ENCODE peak calls at places on chromosomes 11 and 22, in eight cellular contexts. U is heart left ventricle; D is CD4-positive, CD25-positive, alpha-beta regulatory T cell; S is mammary epithelial cell; G is ovary; F is pancreas; M is CD8-positive, alpha-beta memory T cell; Y is A673. K is an unnamed sample.
A peak's percentile ranks its signal among the peaks of the same experiment; 100 is the strongest.

GRCh38 chr11:3204141-3205015 is 14.2 kb downstream of the MRGPRG start:
- DNase-seq in U (no peak), D (no peak), S (no peak), G (no peak), F (peak; percentile 51), M (no peak), Y (no peak), K (no peak)

GRCh38 chr22:32538516-32538915 is 63.9 kb downstream of the FBXO7 start:
- DNase-seq in U (no peak), D (no peak), S (no peak), G (no peak), F (no peak), M (no peak), Y (no peak), K (no peak)

GRCh38 chr11:32437406-32438345 is 2.3 kb upstream of the WT1 start:
- DNase-seq in U (no peak), D (no peak), S (no peak), G (peak; percentile 52), F (no peak), M (no peak), Y (peak; percentile 85), K (no peak)

GRCh38 chr11:126522152-126522551 is 166.7 kb downstream of the ST3GAL4 start:
- DNase-seq in U (no peak), D (no peak), S (no peak), G (no peak), F (no peak), M (no peak), Y (no peak), K (no peak)

GRCh38 chr11:6621711-6622211 is 2.5 kb upstream of the TPP1 start:
- DNase-seq in U (no peak), D (no peak), S (no peak), G (no peak), F (no peak), M (no peak), Y (no peak), K (no peak)

GRCh38 chr11:110797453-110797852 is 85.2 kb upstream of the ARHGAP20 start:
- DNase-seq in U (no peak), D (no peak), S (peak; percentile 67), G (no peak), F (no peak), M (no peak), Y (no peak), K (no peak)

GRCh38 chr11:85742348-85742747 is 56.4 kb upstream of the CCDC89 start:
- DNase-seq in U (no peak), D (no peak), S (no peak), G (no peak), F (no peak), M (no peak), Y (no peak), K (no peak)

GRCh38 chr11:73372371-73372993 is 3.7 kb upstream of the RELT start:
- DNase-seq in U (no peak), D (no peak), S (no peak), G (no peak), F (no peak), M (no peak), Y (peak; percentile 38), K (no peak)

GRCh38 chr22:37214431-37215025 is 2.3 kb upstream of the SSTR3 start:
- DNase-seq in U (no peak), D (no peak), S (no peak), G (no peak), F (peak; percentile 27), M (no peak), Y (no peak), K (no peak)

GRCh38 chr11:104823638-104824037 is 74.6 kb downstream of the CASP12 start:
- DNase-seq in U (no peak), D (no peak), S (no peak), G (no peak), F (no peak), M (no peak), Y (peak; percentile 12), K (no peak)

DNA sequence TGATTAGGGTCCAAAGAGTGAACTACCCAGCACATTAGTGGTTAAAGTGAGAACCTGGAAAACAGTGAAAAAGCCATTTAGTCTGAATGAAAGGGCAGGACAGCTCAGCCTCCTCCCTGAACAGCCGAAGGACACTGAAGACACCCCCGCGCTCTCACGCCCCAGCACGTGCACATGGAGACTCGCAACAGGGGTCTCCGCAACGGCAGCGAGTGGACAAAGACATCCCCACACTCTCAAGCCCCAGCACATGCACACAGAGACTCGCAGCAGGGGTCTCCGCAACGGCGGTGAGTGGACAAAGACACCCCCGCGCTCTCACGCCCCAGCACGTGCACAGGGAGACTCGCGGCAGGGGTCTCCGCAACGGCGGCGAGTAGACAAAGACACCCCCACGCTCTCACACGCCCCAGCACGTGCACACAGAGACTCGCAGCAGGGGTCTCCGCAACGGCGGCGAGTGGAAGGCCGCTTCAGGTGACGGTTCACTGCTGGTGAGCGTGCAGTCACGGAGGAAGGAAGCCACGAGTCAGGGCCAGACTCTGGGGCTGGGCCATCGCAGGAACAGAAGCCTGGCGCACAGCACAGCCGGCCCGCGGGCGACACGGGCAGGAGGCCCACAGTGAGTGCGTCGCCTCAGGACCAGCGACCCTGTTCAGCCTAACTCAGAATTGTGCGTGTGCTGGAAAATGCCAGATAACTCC is 43.6 kb downstream of the BRD1 start:
- DNase-seq in U (no peak), D (no peak), S (no peak), G (no peak), F (no peak), M (no peak), Y (no peak), K (no peak)
- H3K36me3 ChIP-seq in U (peaks cover 45% of the 10 kb centered on the region), D (peaks cover 59% of the 10 kb centered on the region), S (peaks cover 2% of the 10 kb centered on the region), G (no peaks in the 10 kb centered on the region), F (peaks cover 26% of the 10 kb centered on the region), M (peaks cover 16% of the 10 kb centered on the region), Y (peaks cover 36% of the 10 kb centered on the region), K (peaks cover 20% of the 10 kb centered on the region)

GRCh38 chr11:66475349-66476172 is 4.7 kb upstream of the DPP3 start:
- DNase-seq in U (no peak), D (no peak), S (no peak), G (no peak), F (no peak), M (no peak), Y (no peak), K (no peak)

GRCh38 chr11:66473167-66473566 is 6.5 kb downstream of the PELI3 start:
- DNase-seq in U (no peak), D (no peak), S (no peak), G (no peak), F (no peak), M (no peak), Y (no peak), K (no peak)

GRCh38 chr11:66476173-66476840 is 3.9 kb upstream of the DPP3 start:
- DNase-seq in U (no peak), D (no peak), S (no peak), G (no peak), F (no peak), M (no peak), Y (no peak), K (no peak)

GRCh38 chr11:66472054-66472453 is 5.3 kb downstream of the PELI3 start:
- DNase-seq in U (no peak), D (no peak), S (no peak), G (no peak), F (no peak), M (no peak), Y (no peak), K (no peak)

DNA sequence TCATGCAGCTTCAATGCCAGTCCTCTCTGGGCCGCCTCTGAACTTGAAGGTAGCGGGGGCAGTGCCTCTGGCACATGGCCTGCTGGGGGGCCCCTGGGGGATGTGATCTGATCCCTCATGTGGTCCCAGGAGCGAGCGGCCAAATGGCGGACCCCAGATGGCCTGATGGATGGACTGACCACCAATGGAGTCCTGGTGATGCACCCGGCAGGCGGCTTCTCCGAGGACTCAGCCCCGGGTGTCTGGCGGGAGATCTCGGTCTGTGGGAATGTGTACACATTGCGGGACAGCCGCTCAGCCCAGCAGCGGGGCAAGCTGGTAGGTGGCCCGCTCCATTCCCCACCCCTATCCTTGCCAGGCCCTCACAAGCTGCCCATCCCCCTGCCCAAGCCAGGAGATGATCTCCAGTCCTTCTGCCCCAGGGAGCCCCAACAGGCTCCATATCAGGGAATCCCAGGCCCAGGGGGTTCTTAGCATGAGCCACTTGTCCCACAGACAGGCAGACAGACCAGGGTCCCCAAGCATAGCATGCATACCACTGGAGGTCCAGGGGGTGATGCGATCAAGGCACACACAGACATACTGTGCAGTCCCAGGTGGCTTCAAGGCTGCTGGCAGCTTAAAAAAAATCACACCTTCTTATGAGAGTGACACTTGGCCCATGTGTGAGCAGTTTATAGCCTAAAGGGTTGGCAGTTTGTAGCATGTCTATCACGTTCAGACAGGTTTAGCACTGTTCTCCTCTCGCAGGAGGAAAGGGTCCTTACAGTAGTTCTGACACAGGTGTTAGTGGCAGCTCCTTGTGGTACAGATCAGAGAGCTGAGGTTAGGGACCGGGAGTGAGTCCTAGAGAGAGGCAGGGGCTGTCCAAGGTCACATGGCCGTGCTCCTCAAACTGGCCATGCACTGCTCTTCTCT is 6.4 kb upstream of the DPP3 start:
- DNase-seq in U (no peak), D (no peak), S (no peak), G (no peak), F (no peak), M (no peak), Y (no peak), K (no peak)
- H3K4me1 ChIP-seq in U (no peaks in the 10 kb centered on the region), D (peaks cover 2% of the 10 kb centered on the region), S (peaks cover under 1% of the 10 kb centered on the region), G (no peaks in the 10 kb centered on the region), F (no peaks in the 10 kb centered on the region), M (no peaks in the 10 kb centered on the region), Y (no peaks in the 10 kb centered on the region), K (peaks cover 10% of the 10 kb centered on the region)

DNA sequence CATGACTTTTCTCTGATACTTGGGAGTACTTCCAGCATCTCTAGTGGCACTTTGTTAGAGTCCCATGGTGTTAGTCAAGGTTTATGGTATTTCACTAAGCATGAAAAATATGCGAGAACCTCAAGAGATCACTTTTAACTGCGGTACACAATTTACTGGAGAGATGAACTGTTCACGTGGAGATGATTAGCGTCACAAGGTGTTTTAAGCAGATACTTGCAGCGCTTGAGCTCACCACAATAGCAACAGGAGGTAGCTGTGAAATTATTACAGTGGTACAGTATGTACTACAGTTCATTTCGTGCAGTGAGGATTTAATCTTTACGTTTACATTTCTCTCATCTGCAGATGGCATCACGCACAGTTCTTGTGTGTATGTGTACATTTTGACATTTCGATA is 4.5 kb downstream of the PARVA start:
- DNase-seq in U (no peak), D (no peak), S (no peak), G (no peak), F (no peak), M (no peak), Y (no peak), K (no peak)
- H3K36me3 ChIP-seq in U (peaks cover 9% of the 10 kb centered on the region), D (no peaks in the 10 kb centered on the region), S (no peaks in the 10 kb centered on the region), G (no peaks in the 10 kb centered on the region), F (no peaks in the 10 kb centered on the region), M (no peaks in the 10 kb centered on the region), Y (no peaks in the 10 kb centered on the region), K (peaks cover 5% of the 10 kb centered on the region)

GRCh38 chr11:72069787-72070251 is 10.5 kb downstream of the NUMA1 start:
- DNase-seq in U (peak; percentile 75), D (no peak), S (peak; percentile 74), G (peak; percentile 67), F (peak; percentile 76), M (no peak), Y (no peak), K (no peak)

GRCh38 chr11:72067266-72067665 is 13.1 kb downstream of the NUMA1 start:
- DNase-seq in U (no peak), D (no peak), S (no peak), G (no peak), F (no peak), M (no peak), Y (no peak), K (no peak)

GRCh38 chr11:72067676-72068075 is 12.7 kb downstream of the NUMA1 start:
- DNase-seq in U (no peak), D (no peak), S (no peak), G (no peak), F (no peak), M (no peak), Y (no peak), K (no peak)

GRCh38 chr11:72070486-72070885 is 9.9 kb downstream of the NUMA1 start:
- DNase-seq in U (no peak), D (no peak), S (no peak), G (no peak), F (no peak), M (no peak), Y (no peak), K (no peak)

GRCh38 chr11:72069200-72069599 is 11.1 kb downstream of the NUMA1 start:
- DNase-seq in U (no peak), D (no peak), S (no peak), G (no peak), F (no peak), M (no peak), Y (no peak), K (no peak)
- H3K4me1 ChIP-seq in U (peaks cover 13% of the 10 kb centered on the region), D (peaks cover 9% of the 10 kb centered on the region), S (peaks cover 49% of the 10 kb centered on the region), G (peaks cover 8% of the 10 kb centered on the region), F (peaks cover 4% of the 10 kb centered on the region), M (peaks cover 5% of the 10 kb centered on the region), Y (peaks cover 26% of the 10 kb centered on the region), K (peaks cover 40% of the 10 kb centered on the region)

K was measured in keratinocyte.